ENCODE peak calls at places on chromosome 12, in nine cellular contexts. G, H, Y, M, Q, I, T, K and C are unnamed samples.

GRCh38 chr12:52044284-52044983 is 6.8 kb upstream of the NR4A1 start:
- DNase-seq in G (no peak), H (no peak), Y (peak), M (no peak), Q (peak), I (peak), T (no peak), K (peak), C (no peak)

GRCh38 chr12:111093428-111094142 is 173.2 kb upstream of the MYL2 start:
- DNase-seq in G (no peak), H (no peak), Y (no peak), M (peak), Q (no peak), I (no peak), T (no peak), K (no peak), C (peak)

GRCh38 chr12:612886-613285 is 50.4 kb downstream of the NINJ2 start:
- DNase-seq in G (no peak), H (no peak), Y (peak), M (no peak), Q (no peak), I (no peak), T (no peak), K (no peak), C (no peak)

GRCh38 chr12:106251636-106252035 is 3.8 kb upstream of the CKAP4 start:
- DNase-seq in G (no peak), H (no peak), Y (no peak), M (no peak), Q (no peak), I (no peak), T (peak), K (no peak), C (no peak)

GRCh38 chr12:127479256-127479655 is 787.7 kb upstream of the TMEM132C start:
- DNase-seq in G (no peak), H (no peak), Y (no peak), M (no peak), Q (no peak), I (no peak), T (no peak), K (no peak), C (no peak)

GRCh38 chr12:111298583-111299436 is 70.1 kb downstream of the PHETA1 start:
- DNase-seq in G (peak), H (peak), Y (peak), M (peak), Q (peak), I (no peak), T (peak), K (peak), C (peak)

GRCh38 chr12:16150290-16150689 is 127.2 kb downstream of the SLC15A5 start:
- DNase-seq in G (no peak), H (no peak), Y (no peak), M (no peak), Q (no peak), I (no peak), T (no peak), K (no peak), C (no peak)

GRCh38 chr12:90816353-90817089 is 138.5 kb downstream of the CCER1 start:
- DNase-seq in G (no peak), H (no peak), Y (no peak), M (no peak), Q (no peak), I (no peak), T (no peak), K (no peak), C (no peak)

GRCh38 chr12:123798518-123798917 is 36.4 kb downstream of the DNAH10 start:
- DNase-seq in G (no peak), H (no peak), Y (no peak), M (no peak), Q (no peak), I (no peak), T (no peak), K (no peak), C (no peak)

GRCh38 chr12:75446857-75447256 is 33.7 kb upstream of the GLIPR1 start:
- DNase-seq in G (no peak), H (no peak), Y (no peak), M (no peak), Q (no peak), I (no peak), T (no peak), K (peak), C (no peak)

GRCh38 chr12:75658826-75659823 is 147.7 kb upstream of the KRR1 start:
- DNase-seq in G (no peak), H (no peak), Y (no peak), M (no peak), Q (no peak), I (no peak), T (no peak), K (peak), C (no peak)

GRCh38 chr12:38905480-38906351 is at the start of gene CPNE8:
- DNase-seq in G (peak), H (peak), Y (peak), M (no peak), Q (peak), I (peak), T (peak), K (no peak), C (peak)

GRCh38 chr12:106918746-106919145 is 37.0 kb upstream of the TMEM263 start:
- DNase-seq in G (peak), H (peak), Y (no peak), M (peak), Q (no peak), I (no peak), T (peak), K (peak), C (no peak)

GRCh38 chr12:14993537-14994266 is 20.9 kb downstream of the PDE6H start:
- DNase-seq in G (no peak), H (no peak), Y (no peak), M (peak), Q (no peak), I (peak), T (no peak), K (peak), C (no peak)

GRCh38 chr12:96398422-96399080 is 1.7 kb downstream of the CDK17 start:
- DNase-seq in G (no peak), H (no peak), Y (no peak), M (peak), Q (no peak), I (no peak), T (no peak), K (peak), C (no peak)

GRCh38 chr12:31533470-31533869 is 57.5 kb downstream of the DENND5B start:
- DNase-seq in G (no peak), H (no peak), Y (no peak), M (no peak), Q (no peak), I (no peak), T (no peak), K (no peak), C (no peak)

GRCh38 chr12:15627995-15628945 is 160.9 kb downstream of the EPS8 start:
- DNase-seq in G (no peak), H (no peak), Y (no peak), M (no peak), Q (no peak), I (no peak), T (no peak), K (peak), C (no peak)

GRCh38 chr12:91922139-91922538 is 223.5 kb downstream of the BTG1 start:
- DNase-seq in G (no peak), H (no peak), Y (no peak), M (no peak), Q (no peak), I (no peak), T (no peak), K (peak), C (no peak)

GRCh38 chr12:3537916-3538690 is 47.1 kb downstream of the PRMT8 start:
- DNase-seq in G (peak), H (no peak), Y (no peak), M (no peak), Q (no peak), I (no peak), T (no peak), K (no peak), C (no peak)

GRCh38 chr12:82746668-82747067 is 60.0 kb downstream of the TMTC2 start:
- DNase-seq in G (no peak), H (no peak), Y (no peak), M (no peak), Q (no peak), I (no peak), T (no peak), K (no peak), C (no peak)

GRCh38 chr12:44299524-44299923 is 463.6 kb downstream of the TMEM117 start:
- DNase-seq in G (no peak), H (no peak), Y (no peak), M (no peak), Q (no peak), I (no peak), T (no peak), K (no peak), C (no peak)

GRCh38 chr12:22588817-22589216 is 36.2 kb upstream of the ETNK1 start:
- DNase-seq in G (no peak), H (no peak), Y (no peak), M (no peak), Q (no peak), I (no peak), T (no peak), K (no peak), C (no peak)

GRCh38 chr12:85557850-85558249 is 277.8 kb downstream of the ALX1 start:
- DNase-seq in G (no peak), H (no peak), Y (no peak), M (no peak), Q (no peak), I (no peak), T (no peak), K (no peak), C (no peak)

GRCh38 chr12:49566361-49566760 is 1.6 kb downstream of the MCRS1 start:
- DNase-seq in G (no peak), H (no peak), Y (no peak), M (no peak), Q (no peak), I (no peak), T (no peak), K (no peak), C (no peak)
- TF ChIP-seq CTCF in G (no peak), H (no peak), Y (no peak), M (no peak), Q (no peak), I (no peak), T (no peak), K (no peak), C (no peak)

DNA sequence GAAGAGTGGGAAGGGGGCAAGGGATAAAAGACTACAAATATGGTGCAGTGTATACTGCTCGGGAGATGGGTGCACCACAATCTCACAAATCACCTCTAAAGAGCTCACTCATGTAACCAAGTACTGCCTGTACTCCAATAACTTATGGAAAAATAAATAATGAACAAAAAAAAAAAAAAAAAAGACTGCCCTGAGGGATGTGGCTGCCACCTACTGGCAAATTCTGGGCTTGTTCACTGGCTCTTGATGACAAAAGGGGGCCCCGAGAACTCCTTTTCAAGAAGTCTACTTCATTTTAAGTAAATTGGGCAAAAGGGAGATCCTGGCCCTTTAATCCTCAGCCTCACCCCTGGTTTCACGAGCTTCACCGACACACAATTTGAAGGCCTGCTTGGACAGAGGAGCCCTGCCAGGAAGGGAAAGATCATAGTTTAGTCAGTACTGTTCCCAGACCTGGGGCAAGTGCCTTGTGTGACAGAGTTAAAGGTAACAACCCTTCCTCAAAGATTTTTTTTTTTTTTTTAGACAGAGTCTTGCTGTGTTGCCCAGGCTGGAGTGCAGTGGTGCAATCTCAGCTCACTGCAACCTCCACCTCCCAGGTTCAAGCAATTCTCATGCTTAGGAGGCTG is 26.1 kb upstream of the STAC3 start:
- DNase-seq in G (peak), H (no peak), Y (no peak), M (peak), Q (no peak), I (no peak), T (no peak), K (peak), C (no peak)
- TF ChIP-seq CTCF in G (peak), H (peak), Y (peak), M (peak), Q (peak), I (peak), T (no peak), K (peak), C (no peak)

DNA sequence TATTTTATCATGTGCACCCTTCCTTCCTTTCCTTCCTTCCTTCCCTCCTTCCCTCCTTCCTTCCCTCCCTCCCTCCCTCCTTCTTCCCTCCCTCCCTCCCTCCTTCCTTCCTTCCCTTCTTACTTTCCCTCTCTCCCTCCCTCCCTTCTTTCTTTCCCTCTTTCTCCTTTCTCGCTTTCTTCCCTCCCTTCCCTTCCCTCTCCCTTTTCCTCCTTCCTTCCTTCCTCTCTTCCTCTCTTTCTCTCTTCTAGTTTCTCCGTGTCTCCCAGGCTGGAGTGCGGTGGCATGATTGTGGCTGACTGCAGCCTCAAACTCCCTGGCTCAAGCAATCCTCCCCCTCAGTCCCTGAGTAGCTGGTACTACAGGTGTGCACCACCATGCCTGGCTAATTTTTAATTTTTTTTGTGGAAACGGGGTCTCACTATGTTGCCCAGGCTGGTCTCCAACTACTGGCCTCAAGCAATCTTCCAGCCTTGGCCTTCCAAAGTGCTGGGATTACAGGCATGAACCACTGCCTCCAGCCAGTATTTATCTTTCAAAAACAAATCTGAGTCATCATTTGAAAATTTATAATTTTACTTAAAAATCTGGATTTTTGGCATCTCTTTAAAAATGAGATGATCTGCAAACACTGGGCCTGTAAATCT is 7.8 kb downstream of the C1RL start:
- DNase-seq in G (no peak), H (no peak), Y (no peak), M (no peak), Q (no peak), I (peak), T (no peak), K (no peak), C (no peak)
- TF ChIP-seq CTCF in G (no peak), H (no peak), Y (no peak), M (no peak), Q (no peak), I (no peak), T (no peak), K (no peak), C (no peak)

DNA sequence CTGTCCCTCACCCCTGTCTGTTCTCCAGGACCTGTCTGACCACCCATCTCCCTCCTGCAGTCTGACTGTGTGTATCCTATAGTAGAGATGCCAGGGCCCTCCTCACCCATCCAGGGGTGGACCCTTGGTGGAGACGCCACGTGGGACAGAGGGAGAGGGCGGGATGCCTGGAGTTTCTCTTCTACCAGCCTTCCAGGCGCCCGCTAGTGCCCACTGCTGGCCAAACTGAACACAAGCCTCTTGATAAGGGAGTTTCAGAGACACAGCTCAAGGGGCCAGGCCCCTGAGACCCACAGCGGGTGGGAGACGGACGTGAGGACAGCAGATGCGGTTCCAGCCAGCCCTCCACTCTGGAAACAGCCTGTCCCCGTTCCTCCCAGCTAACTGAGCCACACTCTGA is 147.3 kb downstream of the RBM19 start:
- DNase-seq in G (peak), H (peak), Y (no peak), M (no peak), Q (no peak), I (no peak), T (peak), K (no peak), C (no peak)
- TF ChIP-seq CTCF in G (peak), H (peak), Y (peak), M (peak), Q (no peak), I (no peak), T (peak), K (peak), C (no peak)

DNA sequence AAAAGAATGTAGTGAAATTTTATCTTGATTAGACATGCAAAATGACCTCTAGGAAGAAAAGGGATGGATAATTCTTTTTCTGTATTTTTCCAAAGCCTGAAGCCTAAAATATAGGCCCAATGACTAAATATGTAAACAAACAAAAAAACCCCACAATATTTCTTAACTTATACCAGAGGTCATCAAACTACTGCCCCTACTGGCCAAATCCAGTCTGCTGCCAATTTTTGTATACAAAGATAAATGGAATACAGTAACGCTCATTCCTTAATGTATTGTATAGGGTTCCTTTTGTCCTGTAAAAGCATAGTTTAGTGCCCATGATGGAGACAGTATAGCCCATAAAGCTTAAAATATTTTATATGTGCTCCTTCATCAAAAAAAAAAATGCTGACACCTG is 145.7 kb upstream of the ALG10 start:
- DNase-seq in G (no peak), H (no peak), Y (no peak), M (no peak), Q (no peak), I (no peak), T (no peak), K (no peak), C (no peak)
- TF ChIP-seq CTCF in G (peak), H (peak), Y (no peak), M (peak), Q (no peak), I (no peak), T (no peak), K (no peak), C (no peak)